ENCODE peak calls at places on chromosomes 3 and 15, in nine cellular contexts. F is body of pancreas, K is heart right ventricle, B is AG10803, O is mammary epithelial cell, P is HFFc6, T is adrenal gland, E is HFF-Myc, R is WTC11. I is an unnamed sample.

GRCh38 chr15:32704343-32705076 is 13.3 kb upstream of the GREM1 start:
- DNase-seq in F (no peak), K (no peak), B (peak; percentile 97), O (no peak), P (peak; percentile 84), T (no peak), E (peak; percentile 61), R (no peak), I (no peak)

GRCh38 chr15:47551079-47551478 is 166.2 kb upstream of the SEMA6D start:
- DNase-seq in F (no peak), K (no peak), B (no peak), O (no peak), P (no peak), T (no peak), E (no peak), R (peak; percentile 43), I (no peak)

GRCh38 chr3:126121632-126122031 is 37.7 kb upstream of the SLC41A3 start:
- DNase-seq in F (no peak), K (no peak), B (no peak), O (no peak), P (no peak), T (no peak), E (no peak), R (no peak), I (no peak)

GRCh38 chr15:25800761-25801515 is 62.2 kb downstream of the ATP10A start:
- DNase-seq in F (no peak), K (no peak), B (peak; percentile 8), O (no peak), P (no peak), T (no peak), E (no peak), R (no peak), I (no peak)

GRCh38 chr3:20197775-20198174 is 11.8 kb upstream of the SGO1 start:
- DNase-seq in F (no peak), K (no peak), B (no peak), O (peak; percentile 58), P (no peak), T (no peak), E (no peak), R (no peak), I (peak; percentile 49)

GRCh38 chr3:43762486-43762885 is 71.7 kb downstream of the ABHD5 start:
- DNase-seq in F (no peak), K (no peak), B (no peak), O (no peak), P (no peak), T (peak; percentile 8), E (no peak), R (no peak), I (no peak)

GRCh38 chr3:45545476-45545875 is 49.1 kb upstream of the LIMD1 start:
- DNase-seq in F (peak; percentile 60), K (no peak), B (peak; percentile 30), O (no peak), P (peak; percentile 49), T (peak; percentile 82), E (no peak), R (no peak), I (no peak)

GRCh38 chr15:90004252-90004651 is 3.1 kb downstream of the ZNF710 start:
- DNase-seq in F (no peak), K (no peak), B (no peak), O (no peak), P (peak; percentile 18), T (no peak), E (no peak), R (no peak), I (peak; percentile 54)

GRCh38 chr3:10365791-10366190 is 44.9 kb upstream of the SEC13 start:
- DNase-seq in F (no peak), K (no peak), B (peak; percentile 19), O (peak; percentile 23), P (no peak), T (no peak), E (no peak), R (no peak), I (no peak)

GRCh38 chr15:65695073-65695472 is 73.3 kb downstream of the SLC24A1 start:
- DNase-seq in F (no peak), K (no peak), B (no peak), O (no peak), P (no peak), T (peak; percentile 23), E (no peak), R (no peak), I (no peak)

GRCh38 chr3:179181021-179181472 is 32.9 kb downstream of the PIK3CA start:
- DNase-seq in F (no peak), K (no peak), B (peak; percentile 44), O (peak; percentile 65), P (peak; percentile 17), T (no peak), E (no peak), R (no peak), I (peak; percentile 31)

GRCh38 chr3:64685800-64686445 is 1.9 kb downstream of the ADAMTS9 start:
- DNase-seq in F (peak; percentile 82), K (peak; percentile 97), B (peak; percentile 87), O (peak; percentile 95), P (peak; percentile 76), T (peak; percentile 93), E (peak; percentile 31), R (peak; percentile 91), I (peak; percentile 91)

GRCh38 chr3:43405888-43406636 is 119.7 kb downstream of the SNRK start:
- DNase-seq in F (no peak), K (peak; percentile 28), B (peak; percentile 36), O (no peak), P (no peak), T (no peak), E (no peak), R (no peak), I (peak; percentile 7)

GRCh38 chr15:75213768-75214221 is 12.1 kb downstream of the C15orf39 start:
- DNase-seq in F (no peak), K (no peak), B (no peak), O (no peak), P (no peak), T (no peak), E (no peak), R (no peak), I (no peak)

GRCh38 chr3:14377838-14378169 is 24.6 kb upstream of the SLC6A6 start:
- DNase-seq in F (peak; percentile 52), K (no peak), B (no peak), O (no peak), P (no peak), T (peak; percentile 34), E (no peak), R (no peak), I (no peak)

GRCh38 chr3:18424862-18425640 is at the start of gene SATB1:
- DNase-seq in F (peak; percentile 89), K (peak; percentile 92), B (peak; percentile 60), O (peak; percentile 45), P (peak; percentile 50), T (peak; percentile 75), E (peak; percentile 2), R (peak; percentile 86), I (peak; percentile 39)

GRCh38 chr3:36911990-36912804 is 32.7 kb downstream of the TRANK1 start:
- DNase-seq in F (peak; percentile 20), K (no peak), B (peak; percentile 81), O (peak; percentile 81), P (peak; percentile 31), T (no peak), E (peak; percentile 52), R (no peak), I (peak; percentile 81)

GRCh38 chr3:55947406-55947805 is 460.3 kb upstream of the WNT5A start:
- DNase-seq in F (no peak), K (no peak), B (no peak), O (no peak), P (no peak), T (no peak), E (no peak), R (no peak), I (no peak)

GRCh38 chr3:64621726-64622400 is 65.9 kb downstream of the ADAMTS9 start:
- DNase-seq in F (no peak), K (no peak), B (peak; percentile 45), O (no peak), P (no peak), T (no peak), E (no peak), R (no peak), I (no peak)

GRCh38 chr15:40859206-40859851 is 14.7 kb downstream of the RHOV start:
- DNase-seq in F (peak; percentile 91), K (peak; percentile 66), B (peak; percentile 60), O (peak; percentile 76), P (peak; percentile 67), T (peak; percentile 85), E (peak; percentile 45), R (peak; percentile 94), I (peak; percentile 91)

GRCh38 chr15:56168394-56168793 is 75.3 kb downstream of the RFX7 start:
- DNase-seq in F (no peak), K (no peak), B (peak; percentile 24), O (peak; percentile 66), P (peak; percentile 2), T (no peak), E (no peak), R (no peak), I (peak; percentile 20)

GRCh38 chr3:4302747-4303146 is 422 bp upstream of the SETMAR start:
- DNase-seq in F (no peak), K (no peak), B (no peak), O (no peak), P (no peak), T (no peak), E (no peak), R (no peak), I (no peak)

GRCh38 chr15:76012021-76012551 is at the start of gene NRG4:
- DNase-seq in F (peak; percentile 76), K (no peak), B (peak; percentile 3), O (peak; percentile 5), P (no peak), T (peak; percentile 37), E (no peak), R (no peak), I (peak; percentile 35)

GRCh38 chr3:136840252-136840651 is 21.3 kb downstream of the SLC35G2 start:
- DNase-seq in F (no peak), K (no peak), B (no peak), O (no peak), P (no peak), T (peak; percentile 30), E (no peak), R (no peak), I (no peak)
- TF ChIP-seq CTCF in F (no peak), K (no peak), B (no peak), O (no peak), P (no peak), T (no peak), E (no peak), R (no peak), I (no peak)

GRCh38 chr15:27601239-27601942 is 497.7 kb downstream of the OCA2 start:
- DNase-seq in F (no peak), K (no peak), B (peak; percentile 20), O (no peak), P (no peak), T (no peak), E (no peak), R (no peak), I (no peak)
- TF ChIP-seq CTCF in F (no peak), K (no peak), B (no peak), O (no peak), P (no peak), T (no peak), E (no peak), R (no peak), I (no peak)

GRCh38 chr3:189195302-189195701 is 23.5 kb downstream of the TPRG1 start:
- DNase-seq in F (no peak), K (no peak), B (no peak), O (no peak), P (no peak), T (no peak), E (no peak), R (peak; percentile 48), I (peak; percentile 4)
- TF ChIP-seq CTCF in F (no peak), K (no peak), B (no peak), O (peak; percentile 30), P (peak; percentile 16), T (no peak), E (peak; percentile 33), R (peak; percentile 47), I (no peak)

GRCh38 chr3:185084883-185085282 is 68.0 kb downstream of the C3orf70 start:
- DNase-seq in F (no peak), K (no peak), B (peak; percentile 72), O (peak; percentile 16), P (peak; percentile 96), T (no peak), E (no peak), R (no peak), I (no peak)
- TF ChIP-seq CTCF in F (no peak), K (no peak), B (peak; percentile 54), O (no peak), P (peak; percentile 77), T (no peak), E (no peak), R (no peak), I (no peak)